ENCODE peak calls at places on chromosome 10, in four cellular contexts. F is right atrium auricular region, Y is transverse colon, K is OCI-LY7. A is an unnamed sample.
A peak's percentile ranks its signal among the peaks of the same experiment; 100 is the strongest.

GRCh38 chr10:18980084-18980629 is 68.4 kb upstream of the MALRD1 start:
- DNase-seq in F (no peak), Y (no peak), K (no peak), A (no peak)

GRCh38 chr10:30111340-30111980 is 52.1 kb upstream of the JCAD start:
- DNase-seq in F (no peak), Y (no peak), K (no peak), A (peak; percentile 82)

GRCh38 chr10:109706157-109706556 is 217.2 kb downstream of the XPNPEP1 start:
- DNase-seq in F (no peak), Y (no peak), K (no peak), A (no peak)

GRCh38 chr10:84139126-84140035 is at the start of gene GHITM:
- DNase-seq in F (peak; percentile 100), Y (peak; percentile 100), K (peak; percentile 98), A (peak; percentile 96)

GRCh38 chr10:114879541-114880158 is 58.1 kb downstream of the FHIP2A start:
- DNase-seq in F (no peak), Y (peak; percentile 18), K (peak; percentile 45), A (no peak)

GRCh38 chr10:35083242-35083641 is 6.9 kb downstream of the CUL2 start:
- DNase-seq in F (no peak), Y (no peak), K (no peak), A (no peak)

GRCh38 chr10:34549001-34549400 is 266.1 kb downstream of the PARD3 start:
- DNase-seq in F (no peak), Y (no peak), K (no peak), A (no peak)

GRCh38 chr10:38119038-38119437 is 24.9 kb downstream of the ZNF37A start:
- DNase-seq in F (no peak), Y (no peak), K (no peak), A (no peak)

GRCh38 chr10:2925631-2926030 is 141.7 kb upstream of the PFKP start:
- DNase-seq in F (no peak), Y (peak; percentile 30), K (no peak), A (peak; percentile 75)

GRCh38 chr10:59268460-59268859 is 92.0 kb downstream of the PHYHIPL start:
- DNase-seq in F (no peak), Y (no peak), K (no peak), A (no peak)

GRCh38 chr10:77926566-77927342 is at the start of gene DLG5:
- DNase-seq in F (peak; percentile 60), Y (peak; percentile 75), K (no peak), A (no peak)

GRCh38 chr10:9877978-9878377 is 1139.7 kb upstream of the CELF2 start:
- DNase-seq in F (no peak), Y (no peak), K (no peak), A (no peak)

GRCh38 chr10:48523820-48524758 is 80.8 kb downstream of the ARHGAP22 start:
- DNase-seq in F (no peak), Y (no peak), K (no peak), A (no peak)

GRCh38 chr10:108877130-108877529 is 1046.2 kb downstream of the XPNPEP1 start:
- DNase-seq in F (no peak), Y (no peak), K (no peak), A (peak; percentile 48)

GRCh38 chr10:28774051-28774995 is 97.0 kb downstream of the BAMBI start:
- DNase-seq in F (no peak), Y (no peak), K (no peak), A (peak; percentile 5)

GRCh38 chr10:11424456-11425287 is 186.8 kb downstream of the USP6NL start:
- DNase-seq in F (no peak), Y (peak; percentile 32), K (peak; percentile 73), A (peak; percentile 22)

GRCh38 chr10:103671126-103671525 is 177.6 kb downstream of the NEURL1 start:
- DNase-seq in F (no peak), Y (no peak), K (no peak), A (no peak)

GRCh38 chr10:113226404-113226803 is 276.4 kb downstream of the TCF7L2 start:
- DNase-seq in F (no peak), Y (no peak), K (no peak), A (no peak)

GRCh38 chr10:8066146-8066545 is 11.7 kb downstream of the GATA3 start:
- DNase-seq in F (no peak), Y (no peak), K (no peak), A (no peak)
- H3K9me3 ChIP-seq in F (no peaks in the 10 kb centered on the region), Y (no peaks in the 10 kb centered on the region), K (no peaks in the 10 kb centered on the region), A (no peaks in the 10 kb centered on the region)

GRCh38 chr10:69465457-69466157 is 14.3 kb downstream of the TSPAN15 start:
- DNase-seq in F (no peak), Y (no peak), K (no peak), A (no peak)
- H3K27ac ChIP-seq in F (peak overlapping the region; percentile 60), Y (peak overlapping the region; percentile 74), K (no peak overlapping the region), A (no peak overlapping the region)

GRCh38 chr10:42491801-42492200 is 146.6 kb downstream of the ZNF33B start:
- DNase-seq in F (no peak), Y (no peak), K (no peak), A (no peak)
- H3K9me3 ChIP-seq in F (no peaks in the 10 kb centered on the region), Y (no peaks in the 10 kb centered on the region), K (no peaks in the 10 kb centered on the region), A (no peaks in the 10 kb centered on the region)

GRCh38 chr10:98390406-98390805 is 24.6 kb downstream of the PYROXD2 start:
- DNase-seq in F (no peak), Y (no peak), K (no peak), A (no peak)
- H3K27ac ChIP-seq in F (no peak overlapping the region), Y (no peak overlapping the region), K (no peak overlapping the region), A (no peak overlapping the region)

GRCh38 chr10:52452600-52453493 is 138.8 kb downstream of the DKK1 start:
- DNase-seq in F (no peak), Y (no peak), K (no peak), A (no peak)
- H3K9me3 ChIP-seq in F (no peaks in the 10 kb centered on the region), Y (no peaks in the 10 kb centered on the region), K (no peaks in the 10 kb centered on the region), A (no peaks in the 10 kb centered on the region)

DNA sequence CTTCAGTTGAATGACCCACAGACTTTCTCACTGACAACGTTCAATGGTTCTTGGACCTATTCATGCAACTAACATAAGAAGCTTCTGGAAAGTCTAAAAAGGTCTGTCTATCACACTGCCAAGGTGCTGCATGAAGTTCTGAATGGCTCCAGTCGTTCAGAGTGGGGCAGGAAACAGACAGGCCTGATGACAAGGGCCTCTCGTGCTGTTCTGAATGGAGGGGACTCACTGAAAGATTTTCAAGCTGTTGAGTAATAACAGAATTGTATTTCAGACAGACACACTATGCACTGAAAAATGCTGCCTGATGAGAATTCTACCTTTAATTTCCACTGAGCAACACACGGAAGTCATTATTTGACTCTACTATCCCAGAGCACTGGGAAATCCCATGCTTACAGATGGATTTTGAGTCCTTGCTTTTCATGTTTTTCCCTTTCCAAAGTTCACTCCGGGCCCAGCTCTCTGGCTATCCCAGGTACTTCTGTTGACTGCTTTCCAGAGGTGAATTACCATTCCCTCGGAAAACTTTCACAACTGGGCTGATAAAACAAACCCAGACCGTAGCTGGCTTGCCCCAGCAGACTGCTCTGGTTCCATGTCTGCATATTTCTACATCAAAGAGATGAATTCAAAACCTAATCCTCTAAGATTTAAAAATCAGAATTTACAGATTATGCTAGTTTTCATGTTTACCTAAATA is 204.9 kb upstream of the FRMD4A start:
- DNase-seq in F (no peak), Y (no peak), K (no peak), A (no peak)
- H3K27ac ChIP-seq in F (no peak overlapping the region), Y (peak overlapping the region; percentile 6), K (no peak overlapping the region), A (no peak overlapping the region)

GRCh38 chr10:71116426-71116825 is 95.9 kb upstream of the UNC5B start:
- DNase-seq in F (no peak), Y (no peak), K (no peak), A (no peak)

DNA sequence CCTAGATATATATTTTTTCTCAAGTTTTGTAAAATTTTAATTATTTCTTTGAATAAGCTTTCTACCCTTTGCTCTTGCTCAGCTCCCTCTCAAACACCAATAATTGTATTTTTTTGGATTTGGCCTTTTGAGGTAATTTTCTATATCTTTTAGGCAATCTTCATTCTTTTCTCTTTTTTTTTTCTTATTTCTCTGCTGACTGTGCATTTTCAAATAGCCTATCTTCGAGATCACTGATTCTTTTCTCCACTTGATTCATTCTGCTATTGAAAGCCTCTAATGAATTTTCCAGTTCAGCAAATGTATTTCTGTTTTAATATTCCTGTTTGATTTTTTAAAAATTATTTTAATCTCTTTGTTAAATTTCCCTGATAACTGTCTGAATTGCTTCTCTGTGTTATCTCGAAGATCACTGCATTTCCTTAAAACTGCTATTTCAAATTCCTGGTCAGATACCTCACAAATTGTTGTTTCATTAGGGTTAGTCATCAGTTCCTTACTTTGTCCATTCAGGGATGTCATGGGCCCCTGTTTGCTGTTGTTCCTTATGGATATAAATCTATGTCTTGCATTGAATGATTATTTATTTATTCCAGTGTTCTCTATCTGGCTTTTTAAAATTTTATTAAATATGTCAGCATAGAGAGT is 100.1 kb upstream of the UNC5B start:
- DNase-seq in F (no peak), Y (no peak), K (no peak), A (no peak)
- H3K9me3 ChIP-seq in F (peaks cover 40% of the 10 kb centered on the region), Y (peaks cover 17% of the 10 kb centered on the region), K (peaks cover 17% of the 10 kb centered on the region), A (peaks cover 17% of the 10 kb centered on the region)

GRCh38 chr10:22849077-22849810 is 78.6 kb upstream of the ARMC3 start:
- DNase-seq in F (peak; percentile 92), Y (peak; percentile 58), K (no peak), A (peak; percentile 38)

GRCh38 chr10:22852712-22853353 is 75.0 kb upstream of the ARMC3 start:
- DNase-seq in F (no peak), Y (no peak), K (no peak), A (no peak)

GRCh38 chr10:22851865-22852239 is 76.0 kb upstream of the ARMC3 start:
- DNase-seq in F (no peak), Y (no peak), K (no peak), A (peak; percentile 74)

GRCh38 chr10:22848509-22848908 is 79.3 kb upstream of the ARMC3 start:
- DNase-seq in F (no peak), Y (no peak), K (no peak), A (no peak)

DNA sequence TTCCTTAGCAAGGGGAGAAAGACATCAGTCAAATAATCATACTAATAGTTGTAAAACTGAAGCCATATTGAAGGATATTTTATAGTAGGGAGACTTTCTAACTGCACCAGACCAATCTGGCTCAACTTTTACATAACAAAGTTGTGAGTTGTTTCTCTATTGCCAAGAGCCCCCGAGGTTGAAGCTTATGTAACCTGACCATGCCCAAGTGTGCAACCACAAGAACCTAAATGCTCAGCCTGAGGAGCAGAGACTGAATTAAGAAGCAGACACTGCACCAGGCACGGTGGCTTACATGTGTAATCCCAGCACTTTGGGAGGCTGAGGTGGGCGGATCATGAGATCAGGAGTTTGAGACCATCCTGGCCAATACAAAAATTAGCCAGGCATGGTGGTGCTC is 77.3 kb upstream of the ARMC3 start:
- DNase-seq in F (no peak), Y (no peak), K (no peak), A (peak; percentile 46)
- H3K27ac ChIP-seq in F (peak overlapping the region; percentile 94), Y (no peak overlapping the region), K (no peak overlapping the region), A (no peak overlapping the region)

A was measured in astrocyte.